ENCODE peak calls at places on chromosomes 4 and X, in four cellular contexts. I, C, F and U are unnamed samples.

GRCh38 chr4:109998867-109999303 is 86.2 kb downstream of the EGF start:
- DNase-seq in I (peak), C (peak), F (peak), U (peak)

GRCh38 chr4:56197387-56197786 is 189.9 kb downstream of the AASDH start:
- DNase-seq in I (no peak), C (no peak), F (no peak), U (no peak)

GRCh38 chr4:184355111-184355604 is 119.2 kb downstream of the IRF2 start:
- DNase-seq in I (peak), C (peak), F (peak), U (peak)

GRCh38 chr4:117968606-117969005 is 65.7 kb upstream of the NDST3 start:
- DNase-seq in I (no peak), C (no peak), F (no peak), U (no peak)

GRCh38 chr4:153019906-153020305 is 83.8 kb downstream of the FHDC1 start:
- DNase-seq in I (no peak), C (no peak), F (no peak), U (no peak)

GRCh38 chrX:16834811-16835210 is 35.4 kb downstream of the RBBP7 start:
- DNase-seq in I (no peak), C (no peak), F (no peak), U (no peak)

GRCh38 chr4:24794916-24795665 is at the start of gene SOD3:
- DNase-seq in I (no peak), C (no peak), F (peak), U (no peak)

GRCh38 chrX:18290200-18290599 is 64.3 kb downstream of the SCML2 start:
- DNase-seq in I (no peak), C (no peak), F (no peak), U (no peak)

GRCh38 chr4:125368684-125369083 is 53.9 kb downstream of the FAT4 start:
- DNase-seq in I (no peak), C (no peak), F (no peak), U (no peak)

DNA sequence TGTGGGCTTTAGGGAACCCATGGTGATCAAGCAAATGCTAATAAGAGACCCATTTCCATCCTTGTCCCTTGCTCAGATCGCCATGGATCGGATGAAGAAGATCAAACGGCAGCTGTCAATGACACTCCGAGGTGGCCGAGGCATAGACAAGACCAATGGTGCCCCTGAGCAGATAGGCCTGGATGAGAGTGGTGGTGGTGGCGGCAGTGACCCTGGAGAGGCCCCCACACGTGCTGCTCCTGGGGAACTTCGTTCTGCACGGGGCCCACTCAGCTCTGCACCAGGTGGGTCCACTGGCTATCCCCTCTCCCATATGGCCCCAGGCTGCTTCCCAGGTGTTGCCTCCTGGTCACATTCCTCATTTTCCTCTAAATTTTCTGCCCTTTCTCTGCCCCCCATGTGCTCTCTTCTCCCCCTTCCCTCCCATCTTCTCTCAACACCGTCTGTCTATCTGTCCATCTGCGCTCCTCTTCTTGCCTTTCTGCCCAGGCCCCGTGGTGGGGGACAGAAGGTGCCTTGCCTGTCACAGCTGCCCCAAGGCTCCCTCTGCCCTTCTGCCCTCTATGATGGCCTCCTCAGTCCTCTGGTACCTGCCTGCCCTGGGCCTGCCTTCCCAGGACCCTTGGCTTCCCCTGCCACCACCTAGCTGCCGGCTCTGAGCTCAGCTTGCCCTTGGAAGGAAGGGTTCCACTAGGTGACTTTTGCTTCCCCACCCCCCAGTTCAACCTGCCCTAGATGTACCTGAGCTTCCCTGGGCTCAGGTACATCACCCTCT is 5.2 kb downstream of the CDK16 start:
- DNase-seq in I (no peak), C (no peak), F (no peak), U (no peak)
- TF ChIP-seq PBX3 in I (no peak), C (no peak), F (no peak), U (no peak)

GRCh38 chrX:40444798-40445496 is 135.8 kb upstream of the ATP6AP2 start:
- DNase-seq in I (no peak), C (no peak), F (no peak), U (no peak)

GRCh38 chrX:40439625-40440532 is 140.9 kb upstream of the ATP6AP2 start:
- DNase-seq in I (no peak), C (no peak), F (no peak), U (no peak)

GRCh38 chrX:40444133-40444532 is 136.6 kb upstream of the ATP6AP2 start:
- DNase-seq in I (no peak), C (no peak), F (no peak), U (peak)

GRCh38 chrX:40437348-40437747 is 143.4 kb upstream of the ATP6AP2 start:
- DNase-seq in I (no peak), C (no peak), F (no peak), U (no peak)

DNA sequence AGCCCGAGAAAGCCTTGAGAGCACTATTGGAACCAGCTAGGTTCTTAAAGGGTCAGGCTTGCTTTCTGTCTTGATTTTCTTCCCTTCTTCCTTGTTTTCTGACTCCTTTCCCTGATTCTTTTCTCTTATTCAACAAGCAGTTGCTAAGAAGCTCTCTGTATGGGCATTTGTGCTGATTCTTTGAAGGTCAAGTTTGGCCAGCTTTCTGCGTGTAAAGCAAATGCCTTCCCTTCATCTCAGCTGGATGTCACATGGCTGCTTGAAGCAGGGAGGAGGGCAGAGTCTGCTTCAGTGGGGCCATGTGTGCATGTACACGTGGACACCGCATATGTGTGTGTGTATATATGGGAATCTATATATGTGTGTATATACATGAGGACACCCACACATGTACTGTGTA is 139.9 kb upstream of the ATP6AP2 start:
- DNase-seq in I (no peak), C (no peak), F (no peak), U (no peak)
- TF ChIP-seq USF2 in I (no peak), C (no peak), F (no peak), U (no peak)

DNA sequence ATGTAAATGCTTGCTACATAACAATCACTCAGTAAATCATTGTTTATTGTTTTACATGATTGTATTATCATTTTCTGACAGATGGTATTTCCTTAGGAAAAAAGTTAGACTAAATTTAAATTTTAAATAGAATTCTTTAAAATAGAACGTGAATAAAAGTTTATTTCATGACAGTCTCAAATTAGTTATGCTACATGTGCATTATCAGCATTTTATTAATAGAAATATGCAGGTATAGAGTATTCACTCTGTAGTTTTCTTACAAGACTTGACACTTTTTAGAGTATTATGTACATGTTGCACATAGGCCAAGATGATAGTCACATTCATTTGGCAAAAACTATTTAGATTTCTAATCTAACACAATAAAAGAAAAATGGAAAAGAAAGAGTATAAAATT is 213.3 kb upstream of the SPRY1 start:
- DNase-seq in I (no peak), C (no peak), F (no peak), U (no peak)
- TF ChIP-seq PBX3 in I (no peak), C (no peak), F (no peak), U (no peak)

GRCh38 chr4:75683482-75684155 is 10.4 kb upstream of the G3BP2 start:
- DNase-seq in I (no peak), C (no peak), F (no peak), U (no peak)
- TF ChIP-seq USF2 in I (no peak), C (no peak), F (no peak), U (no peak)

GRCh38 chrX:109270580-109271484 is 211.1 kb downstream of the GUCY2F start:
- DNase-seq in I (peak), C (no peak), F (no peak), U (no peak)
- TF ChIP-seq PBX3 in I (no peak), C (no peak), F (no peak), U (no peak)

DNA sequence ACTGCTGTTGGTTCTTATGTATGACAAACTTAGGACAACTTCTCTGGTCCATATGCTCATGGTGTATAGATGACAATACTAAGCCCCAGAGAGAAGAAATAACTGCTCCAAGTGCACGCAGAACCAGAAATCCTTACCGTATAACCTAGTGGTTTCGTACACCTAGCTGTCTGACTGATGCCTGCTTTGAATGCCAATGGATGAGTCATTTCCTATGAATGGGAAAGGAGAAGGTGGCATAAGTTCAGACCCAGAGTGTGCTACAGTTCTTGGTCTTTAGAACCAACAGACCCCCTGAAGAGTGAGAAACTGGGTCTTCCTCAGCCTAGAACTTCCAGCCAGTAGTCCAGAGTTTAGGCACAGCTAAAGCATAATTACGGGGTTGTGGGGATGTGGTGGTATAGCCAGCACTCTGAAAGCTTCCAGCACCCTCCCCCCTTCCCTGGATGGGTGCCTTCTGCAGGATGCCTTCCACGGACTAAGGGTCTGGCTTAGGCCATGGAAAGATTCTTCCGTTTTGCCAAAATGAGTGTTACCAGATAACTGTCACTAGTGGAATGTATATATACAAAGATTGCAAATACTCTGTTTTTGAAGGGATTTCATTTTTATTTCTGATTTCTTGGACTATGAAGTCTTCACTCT is 84.6 kb upstream of the PACRGL start:
- DNase-seq in I (no peak), C (no peak), F (peak), U (no peak)
- TF ChIP-seq USF2 in I (no peak), C (no peak), F (no peak), U (no peak)